ENCODE peak calls at places on chromosomes 12 and 14, in seven cellular contexts. G, F, X, U, P, M and J are unnamed samples.

GRCh38 chr14:50924848-50925247 is 19.4 kb downstream of the PYGL start:
- DNase-seq in G (no peak), F (no peak), X (no peak), U (no peak), P (no peak), M (no peak), J (no peak)

GRCh38 chr12:3313066-3313465 is 177.9 kb upstream of the PRMT8 start:
- DNase-seq in G (peak; percentile 55), F (no peak), X (no peak), U (peak; percentile 50), P (no peak), M (peak; percentile 35), J (no peak)

GRCh38 chr12:52254965-52255751 is 19.3 kb upstream of the KRT86 start:
- DNase-seq in G (no peak), F (no peak), X (no peak), U (no peak), P (no peak), M (no peak), J (no peak)

GRCh38 chr12:6461401-6462233 is 8.9 kb downstream of the VAMP1 start:
- DNase-seq in G (no peak), F (no peak), X (peak; percentile 81), U (no peak), P (no peak), M (peak; percentile 64), J (no peak)

GRCh38 chr14:68677476-68677875 is 115.4 kb downstream of the ZFP36L1 start:
- DNase-seq in G (no peak), F (no peak), X (no peak), U (no peak), P (no peak), M (no peak), J (no peak)

GRCh38 chr14:62162998-62163589 is 400.9 kb downstream of the SNAPC1 start:
- DNase-seq in G (peak; percentile 9), F (no peak), X (no peak), U (peak; percentile 42), P (no peak), M (no peak), J (peak; percentile 55)

GRCh38 chr14:42884100-42884499 is 1277.4 kb downstream of the LRFN5 start:
- DNase-seq in G (peak; percentile 64), F (no peak), X (peak; percentile 22), U (no peak), P (no peak), M (no peak), J (no peak)

GRCh38 chr14:66140213-66140918 is 345.8 kb upstream of the CCDC196 start:
- DNase-seq in G (no peak), F (no peak), X (no peak), U (no peak), P (no peak), M (no peak), J (no peak)

GRCh38 chr12:77339610-77340009 is 274.2 kb upstream of the E2F7 start:
- DNase-seq in G (no peak), F (no peak), X (no peak), U (peak; percentile 32), P (no peak), M (no peak), J (no peak)

GRCh38 chr12:84738481-84738972 is 174.1 kb downstream of the SLC6A15 start:
- DNase-seq in G (peak; percentile 84), F (no peak), X (no peak), U (peak; percentile 5), P (no peak), M (no peak), J (no peak)